ENCODE peak calls at places on chromosome 11, in seven cellular contexts. T is AG04450; D is NCI-H2029; J is NCI-H748 treated with DMSO at 0.1 percent for 48 hours; E is activated CD8-positive, alpha-beta memory T cell treated with anti-CD3 and anti-CD28 coated beads for 48 hours; I is SK-MEL-5; H is astrocyte of the spinal cord. W is an unnamed sample.

GRCh38 chr11:123479048-123479837 is 49.2 kb downstream of the GRAMD1B start:
- DNase-seq in T (no peak), D (no peak), J (no peak), E (no peak), I (no peak), H (no peak), W (peak; percentile 53)

GRCh38 chr11:122178795-122179194 is 62.8 kb upstream of the BLID start:
- DNase-seq in T (no peak), D (no peak), J (no peak), E (no peak), I (peak; percentile 69), H (no peak), W (no peak)

GRCh38 chr11:29161216-29161615 is 855.6 kb downstream of the KCNA4 start:
- DNase-seq in T (no peak), D (no peak), J (no peak), E (no peak), I (no peak), H (peak; percentile 48), W (no peak)

GRCh38 chr11:2265396-2265795 is 5.0 kb downstream of the ASCL2 start:
- DNase-seq in T (no peak), D (no peak), J (no peak), E (no peak), I (no peak), H (no peak), W (peak; percentile 77)

GRCh38 chr11:96311120-96311568 is 31.9 kb downstream of the MAML2 start:
- DNase-seq in T (no peak), D (no peak), J (no peak), E (no peak), I (peak; percentile 62), H (peak; percentile 82), W (no peak)

GRCh38 chr11:134685981-134686380 is 273.9 kb upstream of the B3GAT1 start:
- DNase-seq in T (no peak), D (no peak), J (no peak), E (no peak), I (no peak), H (no peak), W (no peak)

GRCh38 chr11:57777969-57778317 is 16.3 kb downstream of the CTNND1 start:
- DNase-seq in T (no peak), D (no peak), J (no peak), E (no peak), I (peak; percentile 46), H (peak; percentile 51), W (no peak)

GRCh38 chr11:6968816-6969215 is 42.6 kb downstream of the ZNF215 start:
- DNase-seq in T (no peak), D (no peak), J (no peak), E (no peak), I (no peak), H (peak; percentile 60), W (no peak)

GRCh38 chr11:17098038-17098437 is 20.6 kb upstream of the RPS13 start:
- DNase-seq in T (no peak), D (no peak), J (no peak), E (no peak), I (no peak), H (no peak), W (no peak)

GRCh38 chr11:35902961-35903360 is 40.9 kb upstream of the LDLRAD3 start:
- DNase-seq in T (no peak), D (no peak), J (no peak), E (no peak), I (no peak), H (no peak), W (no peak)

GRCh38 chr11:69293087-69293486 is 868 bp upstream of the MYEOV start:
- DNase-seq in T (no peak), D (no peak), J (no peak), E (no peak), I (no peak), H (no peak), W (no peak)

GRCh38 chr11:60345489-60345888 is 18.4 kb downstream of the MS4A6E start:
- DNase-seq in T (no peak), D (peak; percentile 28), J (no peak), E (no peak), I (peak; percentile 51), H (no peak), W (no peak)

GRCh38 chr11:13367115-13367514 is 89.5 kb downstream of the BMAL1 start:
- DNase-seq in T (no peak), D (no peak), J (no peak), E (no peak), I (no peak), H (no peak), W (no peak)

GRCh38 chr11:107257660-107258059 is 200.0 kb downstream of the CWF19L2 start:
- DNase-seq in T (no peak), D (no peak), J (no peak), E (no peak), I (no peak), H (no peak), W (no peak)

GRCh38 chr11:2548596-2548995 is 103.8 kb downstream of the KCNQ1 start:
- DNase-seq in T (no peak), D (no peak), J (no peak), E (no peak), I (no peak), H (no peak), W (no peak)

GRCh38 chr11:59283825-59284772 is 71.4 kb upstream of the MPEG1 start:
- DNase-seq in T (peak; percentile 34), D (peak; percentile 60), J (peak; percentile 41), E (no peak), I (peak; percentile 46), H (peak; percentile 32), W (peak; percentile 63)

GRCh38 chr11:126387856-126388255 is 32.4 kb downstream of the ST3GAL4 start:
- DNase-seq in T (no peak), D (no peak), J (no peak), E (no peak), I (no peak), H (no peak), W (no peak)

W was measured in germinal center.